ENCODE peak calls at places on chromosomes 7 and 10, in five cellular contexts. C is retinal pigment epithelial cell, G is germinal center, F is HT1080, U is HuH-7.5. V is an unnamed sample.
A peak's percentile ranks its signal among the peaks of the same experiment; 100 is the strongest.

GRCh38 chr7:48894574-48894973 is 29.8 kb upstream of the CDC14C start:
- DNase-seq in C (no peak), G (no peak), F (no peak), U (no peak), V (no peak)

GRCh38 chr7:10940748-10941358 is 32.8 kb upstream of the PHF14 start:
- DNase-seq in C (no peak), G (peak; percentile 47), F (no peak), U (peak; percentile 25), V (no peak)

GRCh38 chr10:89853796-89854195 is 152.4 kb downstream of the KIF20B start:
- DNase-seq in C (no peak), G (no peak), F (no peak), U (no peak), V (peak; percentile 5)

GRCh38 chr10:120541971-120542370 is 84.9 kb downstream of the PLPP4 start:
- DNase-seq in C (no peak), G (no peak), F (no peak), U (no peak), V (no peak)

GRCh38 chr10:11757452-11757819 is 15.3 kb downstream of the ECHDC3 start:
- DNase-seq in C (peak; percentile 97), G (no peak), F (no peak), U (peak; percentile 43), V (peak; percentile 93)

GRCh38 chr10:15715619-15716227 is 4.0 kb downstream of the ITGA8 start:
- DNase-seq in C (no peak), G (no peak), F (no peak), U (no peak), V (no peak)

GRCh38 chr7:100764841-100765240 is 31.4 kb downstream of the ZAN start:
- DNase-seq in C (no peak), G (no peak), F (no peak), U (no peak), V (no peak)

GRCh38 chr10:92239600-92240288 is 51.1 kb downstream of the CPEB3 start:
- DNase-seq in C (no peak), G (peak; percentile 73), F (no peak), U (peak; percentile 39), V (no peak)

GRCh38 chr7:4136501-4137110 is 545.5 kb upstream of the FOXK1 start:
- DNase-seq in C (no peak), G (no peak), F (no peak), U (no peak), V (peak; percentile 19)

GRCh38 chr10:32629910-32630309 is 184.0 kb downstream of the CCDC7 start:
- DNase-seq in C (peak; percentile 52), G (no peak), F (no peak), U (no peak), V (no peak)

GRCh38 chr7:44645696-44646095 is 39.3 kb downstream of the OGDH start:
- DNase-seq in C (no peak), G (no peak), F (no peak), U (no peak), V (no peak)

V was measured in HepG2.